ENCODE peak calls at places on chromosomes 3 and 15, in five cellular contexts. S is NB4, B is HFF-Myc, T is skeletal muscle cell, U is NCI-H2029 treated with DMSO at 0.1 percent for 48 hours. P is an unnamed sample.

GRCh38 chr3:54176106-54176505 is 53.8 kb downstream of the CACNA2D3 start:
- DNase-seq in S (no peak), B (no peak), T (no peak), U (peak; percentile 20), P (no peak)

GRCh38 chr15:86915811-86916331 is 836.2 kb downstream of the AGBL1 start:
- DNase-seq in S (peak; percentile 69), B (peak; percentile 1), T (peak; percentile 0), U (no peak), P (peak; percentile 71)

GRCh38 chr3:23079976-23080375 is 123.2 kb upstream of the UBE2E2 start:
- DNase-seq in S (no peak), B (no peak), T (no peak), U (peak; percentile 69), P (no peak)

GRCh38 chr3:187679638-187680396 is 9.6 kb upstream of the SST start:
- DNase-seq in S (peak; percentile 65), B (peak; percentile 66), T (no peak), U (peak; percentile 45), P (peak; percentile 66)

GRCh38 chr3:58666683-58667082 is at the start of gene FAM3D:
- DNase-seq in S (peak; percentile 39), B (no peak), T (no peak), U (no peak), P (no peak)

GRCh38 chr15:76575177-76576078 is 238.9 kb downstream of the ISL2 start:
- DNase-seq in S (peak; percentile 11), B (no peak), T (no peak), U (no peak), P (no peak)

GRCh38 chr3:42839616-42840015 is 30.4 kb downstream of the ACKR2 start:
- DNase-seq in S (peak; percentile 61), B (peak; percentile 29), T (no peak), U (peak; percentile 31), P (peak; percentile 40)

GRCh38 chr15:67161881-67162280 is 92.6 kb downstream of the AAGAB start:
- DNase-seq in S (peak; percentile 44), B (no peak), T (no peak), U (no peak), P (no peak)

GRCh38 chr3:102570551-102570950 is 135.7 kb downstream of the ZPLD1 start:
- DNase-seq in S (no peak), B (no peak), T (no peak), U (no peak), P (no peak)

GRCh38 chr3:38662544-38662943 is 13.1 kb upstream of the SCN5A start:
- DNase-seq in S (peak; percentile 49), B (no peak), T (no peak), U (no peak), P (peak; percentile 2)

GRCh38 chr3:16140116-16140893 is 34.2 kb upstream of the GALNT15 start:
- DNase-seq in S (no peak), B (no peak), T (peak; percentile 86), U (no peak), P (no peak)

GRCh38 chr3:12556723-12557471 is at the start of gene MKRN2:
- DNase-seq in S (peak; percentile 92), B (peak; percentile 53), T (peak; percentile 51), U (peak; percentile 34), P (peak; percentile 66)

GRCh38 chr3:149559989-149560388 is 85.5 kb downstream of the TM4SF4 start:
- DNase-seq in S (no peak), B (no peak), T (no peak), U (no peak), P (no peak)

GRCh38 chr3:183745300-183746098 is 47.9 kb downstream of the YEATS2 start:
- DNase-seq in S (no peak), B (no peak), T (no peak), U (no peak), P (no peak)

GRCh38 chr3:50246517-50246954 is 10.5 kb downstream of the GNAI2 start:
- DNase-seq in S (peak; percentile 98), B (peak; percentile 83), T (peak; percentile 91), U (no peak), P (no peak)

P was measured in NCI-H510A treated with DMSO at 0.1 percent for 48 hours.